ENCODE peak calls at places on chromosomes 16 and 17, in ten cellular contexts. W is HEK293T; E is T-cell; X is stomach; R is activated T-helper 1 cell treated with Interleukin-2 at 50 U/mL for 16 hours; A is amniotic epithelial cell; F is ACHN; B is activated naive CD8-positive, alpha-beta T cell treated with anti-CD3 and anti-CD28 coated beads for 36 hours; H is right cardiac atrium; Q is stimulated activated CD4-positive, alpha-beta T cell treated with anti-CD3 and anti-CD28 coated beads, Interleukin-1b, Interleukin-23, amount 100 ng/mL, for 24 hours. U is an unnamed sample.
A peak's percentile ranks its signal among the peaks of the same experiment; 100 is the strongest.

GRCh38 chr17:10292057-10292931 is 80.5 kb downstream of the MYH13 start:
- DNase-seq in W (no peak), E (no peak), X (no peak), R (no peak), A (peak; percentile 65), F (no peak), B (no peak), H (peak; percentile 60), Q (no peak), U (no peak)

GRCh38 chr17:48068491-48068961 is 20.4 kb downstream of the NFE2L1 start:
- DNase-seq in W (peak; percentile 58), E (no peak), X (no peak), R (no peak), A (peak; percentile 44), F (peak; percentile 45), B (no peak), H (no peak), Q (no peak), U (peak; percentile 44)

GRCh38 chr17:76752006-76752405 is 14.1 kb downstream of the MFSD11 start:
- DNase-seq in W (no peak), E (no peak), X (no peak), R (no peak), A (no peak), F (no peak), B (no peak), H (no peak), Q (no peak), U (no peak)

GRCh38 chr16:54654429-54654828 is 276.2 kb upstream of the IRX5 start:
- DNase-seq in W (peak; percentile 49), E (no peak), X (no peak), R (no peak), A (no peak), F (no peak), B (no peak), H (no peak), Q (no peak), U (no peak)

GRCh38 chr16:68715471-68715870 is 21.6 kb upstream of the CDH1 start:
- DNase-seq in W (no peak), E (no peak), X (no peak), R (no peak), A (peak; percentile 75), F (no peak), B (no peak), H (no peak), Q (no peak), U (peak; percentile 87)

GRCh38 chr16:16176328-16176727 is 47.0 kb downstream of the ABCC6 start:
- DNase-seq in W (no peak), E (no peak), X (no peak), R (no peak), A (no peak), F (no peak), B (no peak), H (no peak), Q (no peak), U (no peak)

GRCh38 chr17:16456770-16457316 is 35.1 kb downstream of the LRRC75A start:
- DNase-seq in W (no peak), E (no peak), X (no peak), R (no peak), A (no peak), F (no peak), B (no peak), H (no peak), Q (no peak), U (no peak)

GRCh38 chr16:85949787-85950186 is 50.8 kb downstream of the IRF8 start:
- DNase-seq in W (no peak), E (no peak), X (no peak), R (no peak), A (no peak), F (no peak), B (no peak), H (no peak), Q (no peak), U (no peak)

GRCh38 chr16:51762081-51762995 is 611.3 kb upstream of the SALL1 start:
- DNase-seq in W (peak; percentile 77), E (no peak), X (peak; percentile 85), R (no peak), A (peak; percentile 49), F (peak; percentile 77), B (peak; percentile 50), H (peak; percentile 78), Q (peak; percentile 24), U (peak; percentile 76)

GRCh38 chr17:70906808-70907207 is 737.5 kb downstream of the KCNJ2 start:
- DNase-seq in W (no peak), E (no peak), X (no peak), R (no peak), A (peak; percentile 80), F (no peak), B (no peak), H (peak; percentile 35), Q (no peak), U (no peak)

GRCh38 chr16:54374136-54374535 is 87.5 kb upstream of the IRX3 start:
- DNase-seq in W (no peak), E (no peak), X (no peak), R (no peak), A (peak; percentile 41), F (peak; percentile 39), B (no peak), H (no peak), Q (no peak), U (no peak)

GRCh38 chr16:10518479-10519041 is 61.8 kb downstream of the EMP2 start:
- DNase-seq in W (no peak), E (no peak), X (no peak), R (no peak), A (no peak), F (no peak), B (no peak), H (no peak), Q (no peak), U (no peak)

GRCh38 chr16:75014318-75014717 is 15.5 kb downstream of the ZNRF1 start:
- DNase-seq in W (no peak), E (no peak), X (no peak), R (no peak), A (no peak), F (no peak), B (no peak), H (no peak), Q (no peak), U (no peak)

GRCh38 chr16:77231047-77231446 is 31.8 kb downstream of the SYCE1L start:
- DNase-seq in W (no peak), E (no peak), X (no peak), R (no peak), A (no peak), F (no peak), B (no peak), H (no peak), Q (no peak), U (no peak)

GRCh38 chr17:46732133-46732532 is 86.4 kb downstream of the WNT3 start:
- DNase-seq in W (no peak), E (no peak), X (no peak), R (no peak), A (no peak), F (no peak), B (no peak), H (no peak), Q (no peak), U (no peak)

GRCh38 chr17:50128441-50129302 is 1.3 kb downstream of the SAMD14 start:
- DNase-seq in W (no peak), E (no peak), X (no peak), R (no peak), A (no peak), F (no peak), B (no peak), H (no peak), Q (no peak), U (no peak)

GRCh38 chr17:17351901-17352781 is 49.0 kb downstream of the NT5M start:
- DNase-seq in W (no peak), E (no peak), X (peak; percentile 16), R (no peak), A (peak; percentile 27), F (peak; percentile 10), B (no peak), H (peak; percentile 80), Q (no peak), U (no peak)

GRCh38 chr16:10338426-10338825 is 47.4 kb upstream of the ATF7IP2 start:
- DNase-seq in W (no peak), E (no peak), X (no peak), R (no peak), A (peak; percentile 29), F (no peak), B (no peak), H (no peak), Q (no peak), U (no peak)